ENCODE peak calls at places on chromosomes 5 and 9, in ten cellular contexts. W is GM23338; K is lower lobe of right lung; J is pancreas; N is Panc1; L is IMR-90; G is CD4-positive, alpha-beta memory T cell; T is A549; C is body of pancreas; Y is MM.1S. X is an unnamed sample. For H3K4me1, the result is how much of the 10 kb centered on the place peaks cover.

GRCh38 chr9:115910899-115911298 is 242.7 kb upstream of the PAPPA start:
- DNase-seq in W (no peak), T (no peak), Y (no peak), K (no peak), L (no peak), J (no peak), N (no peak), C (no peak), G (no peak), X (no peak)

GRCh38 chr5:27241564-27242257 is 203.3 kb upstream of the CDH9 start:
- DNase-seq in C (no peak), J (no peak), L (peak), N (peak), G (no peak), K (no peak), Y (peak), T (no peak), W (no peak), X (no peak)

GRCh38 chr5:40405985-40406384 is 273.7 kb upstream of the PTGER4 start:
- DNase-seq in L (no peak), C (no peak), W (no peak), Y (no peak), T (no peak), K (no peak), N (no peak), G (peak), J (no peak), X (no peak)

GRCh38 chr5:174083041-174083827 is 37.7 kb downstream of the NSG2 start:
- DNase-seq in G (no peak), W (no peak), J (no peak), L (no peak), K (no peak), Y (no peak), N (no peak), T (no peak), C (no peak), X (no peak)

GRCh38 chr9:86765040-86765343 is 182.3 kb downstream of the GAS1 start:
- DNase-seq in K (no peak), T (no peak), N (no peak), L (no peak), G (no peak), J (no peak), W (no peak), C (no peak), Y (no peak), X (no peak)

GRCh38 chr9:36956908-36957307 is 77.2 kb downstream of the PAX5 start:
- DNase-seq in W (peak), J (no peak), G (no peak), Y (no peak), C (no peak), L (no peak), N (no peak), T (no peak), K (no peak), X (no peak)

GRCh38 chr5:170403675-170404074 is 14.5 kb upstream of the KCNMB1 start:
- DNase-seq in J (no peak), K (no peak), T (no peak), W (peak), L (no peak), Y (no peak), C (no peak), N (no peak), G (no peak), X (no peak)

GRCh38 chr9:136062657-136063439 is 32.2 kb downstream of the NACC2 start:
- DNase-seq in G (no peak), N (no peak), L (no peak), T (no peak), K (no peak), W (no peak), Y (no peak), J (no peak), C (no peak), X (no peak)

GRCh38 chr5:38551020-38552017 is 5.1 kb downstream of the LIFR start:
- DNase-seq in W (peak), G (no peak), J (peak), C (peak), N (no peak), L (peak), Y (peak), T (peak), K (no peak), X (no peak)

GRCh38 chr9:85617271-85617670 is 124.5 kb downstream of the AGTPBP1 start:
- DNase-seq in C (no peak), L (no peak), N (no peak), W (no peak), T (no peak), K (no peak), G (no peak), J (no peak), Y (no peak), X (no peak)

GRCh38 chr9:20490246-20490834 is 132.0 kb downstream of the MLLT3 start:
- DNase-seq in W (peak), G (no peak), K (no peak), T (no peak), L (no peak), Y (no peak), J (no peak), C (no peak), N (no peak), X (no peak)

GRCh38 chr5:14190194-14191164 is 47.3 kb downstream of the TRIO start:
- DNase-seq in C (peak), K (no peak), T (peak), Y (no peak), G (no peak), W (no peak), J (no peak), N (peak), L (peak), X (no peak)

GRCh38 chr5:4540375-4541173 is 599.6 kb upstream of the ADAMTS16 start:
- DNase-seq in C (no peak), L (no peak), K (no peak), N (no peak), G (no peak), T (no peak), J (no peak), Y (no peak), W (no peak), X (no peak)

GRCh38 chr5:15447209-15447608 is 52.8 kb upstream of the FBXL7 start:
- DNase-seq in C (no peak), G (no peak), L (no peak), Y (peak), W (no peak), J (no peak), N (no peak), T (no peak), K (no peak), X (no peak)

GRCh38 chr5:152271420-152271819 is 133.7 kb downstream of the NMUR2 start:
- DNase-seq in G (peak), T (peak), C (peak), J (no peak), L (no peak), Y (peak), W (peak), N (no peak), K (no peak), X (peak)

GRCh38 chr5:59037453-59038168 is 454.7 kb downstream of the RAB3C start:
- DNase-seq in J (no peak), N (no peak), G (no peak), L (no peak), W (no peak), T (no peak), Y (no peak), K (no peak), C (no peak), X (no peak)

GRCh38 chr5:169557838-169558237 is 25.7 kb upstream of the SPDL1 start:
- DNase-seq in K (no peak), J (no peak), W (no peak), N (no peak), G (no peak), Y (no peak), L (no peak), C (no peak), T (no peak), X (no peak)

GRCh38 chr5:33969572-33970452 is 14.7 kb downstream of the SLC45A2 start:
- DNase-seq in W (peak), K (no peak), L (peak), C (peak), N (peak), T (peak), Y (peak), G (peak), J (peak), X (peak)

DNA sequence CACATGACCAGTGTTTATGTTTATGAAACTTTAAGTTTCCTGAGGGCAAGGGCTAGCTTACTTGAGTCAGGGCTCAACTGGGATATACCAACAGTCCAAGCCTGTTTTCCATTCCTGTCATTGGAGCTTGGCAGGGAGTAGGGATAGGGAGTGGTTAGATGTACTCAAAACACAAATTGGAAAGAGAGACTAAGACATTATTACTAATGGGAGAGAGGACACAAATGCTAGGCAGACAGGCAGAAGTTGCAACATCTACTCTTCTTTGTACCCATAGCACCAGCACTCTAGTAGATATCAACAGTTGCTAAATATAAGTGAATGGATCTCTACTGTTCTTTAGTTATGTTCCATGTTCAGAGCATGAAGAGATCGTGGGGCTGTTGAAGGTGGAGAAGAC is 62.8 kb downstream of the NPR3 start:
- DNase-seq in K (no peak), C (no peak), J (no peak), T (no peak), Y (no peak), N (no peak), W (no peak), L (no peak), G (no peak), X (no peak)
- H3K4me1 ChIP-seq in K (under half), C (under half), J (under half), T (under half), Y (under half), N (under half), W (under half), L (under half), G (under half), X (under half)

GRCh38 chr9:103483471-103484096 is 488.5 kb downstream of the CYLC2 start:
- DNase-seq in C (no peak), G (no peak), J (no peak), Y (no peak), N (no peak), K (no peak), W (no peak), L (no peak), T (no peak), X (no peak)

GRCh38 chr9:103485138-103485537 is 490.0 kb downstream of the CYLC2 start:
- DNase-seq in K (no peak), J (no peak), N (no peak), G (no peak), Y (no peak), C (no peak), L (no peak), T (no peak), W (no peak), X (no peak)
- H3K4me1 ChIP-seq in K (under half), J (under half), N (under half), G (under half), Y (under half), C (under half), L (under half), T (under half), W (under half), X (under half)

GRCh38 chr9:93231716-93232115 is 47.8 kb downstream of the WNK2 start:
- DNase-seq in G (no peak), W (no peak), T (no peak), K (no peak), J (no peak), L (no peak), N (no peak), Y (no peak), C (no peak), X (no peak)

GRCh38 chr9:93231121-93231694 is 47.3 kb downstream of the WNK2 start:
- DNase-seq in W (no peak), N (no peak), C (peak), T (no peak), Y (no peak), G (no peak), L (no peak), J (peak), K (peak), X (no peak)

GRCh38 chr9:93230185-93230584 is 46.2 kb downstream of the WNK2 start:
- DNase-seq in N (no peak), L (no peak), T (no peak), J (no peak), K (no peak), C (no peak), W (no peak), G (no peak), Y (no peak), X (no peak)

GRCh38 chr9:93229636-93230035 is 45.7 kb downstream of the WNK2 start:
- DNase-seq in J (no peak), N (no peak), T (no peak), C (no peak), K (no peak), W (no peak), G (no peak), Y (no peak), L (no peak), X (no peak)

DNA sequence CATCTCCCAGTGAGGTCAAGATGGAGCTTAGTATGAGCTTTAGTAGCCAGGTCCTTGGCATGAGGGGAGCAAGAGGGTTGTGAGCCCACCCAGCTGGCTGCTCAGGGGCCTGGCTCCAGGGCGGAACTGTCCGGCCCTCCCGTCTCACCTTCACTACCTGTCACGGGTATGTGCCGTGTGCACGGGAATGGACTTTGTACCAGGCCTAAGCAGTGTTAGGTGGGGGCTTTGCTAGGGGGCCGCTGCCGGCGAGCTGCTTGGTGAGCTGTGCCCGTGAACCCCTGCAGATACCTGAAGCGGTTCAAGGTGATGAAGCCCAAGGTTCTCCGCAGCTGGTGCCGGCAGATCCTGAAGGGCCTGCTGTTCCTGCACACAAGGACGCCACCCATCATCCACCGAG is 46.7 kb downstream of the WNK2 start:
- DNase-seq in L (no peak), Y (no peak), N (no peak), C (no peak), G (no peak), J (no peak), K (no peak), T (no peak), W (no peak), X (no peak)
- H3K4me1 ChIP-seq in L (under half), Y (under half), N (under half), C (half or more), G (under half), J (under half), K (under half), T (under half), W (under half), X (under half)

GRCh38 chr5:138757061-138757776 is 4.0 kb downstream of the CTNNA1 start:
- DNase-seq in N (no peak), K (no peak), L (no peak), Y (peak), W (no peak), J (no peak), G (no peak), C (no peak), T (no peak), X (no peak)
- H3K4me1 ChIP-seq in N (under half), K (half or more), L (under half), Y (under half), W (under half), J (under half), G (under half), C (under half), T (half or more), X (under half)

X was measured in Caco-2.